ENCODE peak calls at places on chromosomes 16 and 17, in ten cellular contexts. H is stimulated activated CD8-positive, alpha-beta memory T cell treated with anti-CD3 and anti-CD28 coated beads, Interleukin-4, amount 100 ng/mL, for 4 hours; J is tibial artery; O is naive thymus-derived CD8-positive, alpha-beta T cell; K is fibroblast of lung; Q is heart left ventricle; U is NCI-H1048; G is psoas muscle; A is AG10803; B is CD8-positive, alpha-beta memory T cell. D is an unnamed sample.

GRCh38 chr16:47617732-47618131 is 156.6 kb downstream of the PHKB start:
- DNase-seq in U (no peak), H (no peak), O (no peak), Q (no peak), A (no peak), B (no peak), G (no peak), K (no peak), J (no peak), D (no peak)

GRCh38 chr16:53061701-53062159 is 6.9 kb downstream of the CHD9 start:
- DNase-seq in O (no peak), A (no peak), J (no peak), Q (peak), H (no peak), K (no peak), G (peak), U (no peak), B (no peak), D (no peak)

GRCh38 chr17:76561799-76562268 is 22.0 kb downstream of the PRCD start:
- DNase-seq in H (no peak), Q (no peak), A (peak), U (no peak), O (no peak), K (no peak), J (no peak), G (no peak), B (no peak), D (no peak)

GRCh38 chr17:71438631-71439146 is 682.1 kb upstream of the SOX9 start:
- DNase-seq in K (peak), U (no peak), Q (no peak), J (no peak), G (no peak), B (no peak), O (no peak), H (no peak), A (peak), D (no peak)

GRCh38 chr17:37743875-37744632 is 805 bp downstream of the HNF1B start:
- DNase-seq in B (no peak), H (no peak), O (peak), J (no peak), G (no peak), U (no peak), Q (no peak), A (no peak), K (no peak), D (no peak)

GRCh38 chr16:55125818-55126385 is 195.2 kb downstream of the IRX5 start:
- DNase-seq in Q (no peak), G (no peak), A (no peak), O (no peak), U (no peak), H (no peak), B (no peak), K (no peak), J (no peak), D (no peak)

GRCh38 chr17:8458128-8458527 is 22.4 kb downstream of the NDEL1 start:
- DNase-seq in B (no peak), G (no peak), A (no peak), J (no peak), U (no peak), K (no peak), O (no peak), H (no peak), Q (no peak), D (no peak)

GRCh38 chr17:16304832-16305231 is 48.4 kb downstream of the CENPV start:
- DNase-seq in U (no peak), H (no peak), B (no peak), O (peak), J (no peak), G (no peak), A (peak), K (peak), Q (no peak), D (no peak)

GRCh38 chr17:40561294-40561870 is 3.9 kb downstream of the CCR7 start:
- DNase-seq in B (no peak), K (no peak), A (no peak), J (peak), O (no peak), U (no peak), H (no peak), G (no peak), Q (no peak), D (no peak)

GRCh38 chr17:32882734-32883133 is 5.8 kb upstream of the MYO1D start:
- DNase-seq in J (no peak), G (no peak), O (no peak), U (no peak), K (no peak), Q (no peak), H (no peak), A (peak), B (no peak), D (no peak)

GRCh38 chr16:87682852-87683399 is 80.6 kb downstream of the JPH3 start:
- DNase-seq in K (no peak), O (no peak), U (no peak), B (no peak), J (no peak), H (no peak), A (no peak), G (no peak), Q (no peak), D (no peak)

GRCh38 chr17:50657054-50657453 is 22.4 kb downstream of the ABCC3 start:
- DNase-seq in J (no peak), O (no peak), U (no peak), K (no peak), Q (no peak), A (no peak), B (no peak), H (no peak), G (no peak), D (no peak)

GRCh38 chr16:28208824-28209223 is 2.9 kb downstream of the XPO6 start:
- DNase-seq in U (no peak), G (no peak), J (no peak), Q (no peak), A (no peak), K (no peak), O (no peak), B (no peak), H (no peak), D (no peak)

GRCh38 chr17:82235775-82236141 is 6.9 kb downstream of the SLC16A3 start:
- DNase-seq in U (no peak), G (peak), B (no peak), O (no peak), K (peak), H (no peak), J (no peak), Q (no peak), A (no peak), D (peak)

GRCh38 chr17:50613596-50613995 is 21.1 kb upstream of the ABCC3 start:
- DNase-seq in Q (no peak), O (no peak), B (no peak), U (no peak), K (peak), A (no peak), J (no peak), G (no peak), H (no peak), D (no peak)

GRCh38 chr17:4541328-4542002 is 13.7 kb downstream of the MYBBP1A start:
- DNase-seq in G (peak), Q (no peak), J (no peak), B (no peak), A (no peak), H (no peak), U (no peak), O (no peak), K (no peak), D (peak)

GRCh38 chr17:49694847-49695697 is 12.7 kb downstream of the SLC35B1 start:
- DNase-seq in J (no peak), K (peak), A (peak), G (peak), U (no peak), B (peak), H (peak), O (peak), Q (peak), D (no peak)

GRCh38 chr17:82231562-82232321 is 2.9 kb downstream of the SLC16A3 start:
- DNase-seq in G (peak), J (peak), B (no peak), O (no peak), K (peak), H (no peak), A (peak), Q (peak), U (no peak), D (peak)

GRCh38 chr17:78903101-78903779 is at the start of gene CEP295NL:
- DNase-seq in Q (no peak), H (no peak), U (no peak), J (no peak), K (peak), B (no peak), G (no peak), A (peak), O (no peak), D (peak)

GRCh38 chr16:1903845-1904820 is 14.1 kb downstream of the HS3ST6 start:
- DNase-seq in G (no peak), B (no peak), J (no peak), U (no peak), O (no peak), H (no peak), Q (no peak), K (no peak), A (peak), D (peak)

GRCh38 chr17:19833914-19834313 is 33.8 kb downstream of the ULK2 start:
- DNase-seq in Q (no peak), J (no peak), A (no peak), K (no peak), H (no peak), B (no peak), U (no peak), G (no peak), O (no peak), D (no peak)

GRCh38 chr16:87255866-87256265 is 61.3 kb downstream of the C16orf95 start:
- DNase-seq in J (peak), U (no peak), G (no peak), Q (no peak), O (no peak), H (no peak), B (no peak), K (no peak), A (no peak), D (no peak)

GRCh38 chr17:17783825-17784598 is 52.8 kb downstream of the SREBF1 start:
- DNase-seq in J (no peak), K (peak), Q (peak), B (peak), U (no peak), A (peak), G (peak), H (no peak), O (peak), D (no peak)

GRCh38 chr16:21645261-21645721 is 7.1 kb downstream of the IGSF6 start:
- DNase-seq in G (no peak), U (no peak), H (no peak), A (peak), K (peak), Q (no peak), J (no peak), B (peak), O (no peak), D (no peak)

GRCh38 chr17:42304187-42305030 is 16.1 kb downstream of the STAT5A start:
- DNase-seq in H (no peak), O (no peak), B (no peak), Q (no peak), G (no peak), J (no peak), K (no peak), U (no peak), A (no peak), D (no peak)

GRCh38 chr17:737561-738113 is 5.2 kb downstream of the TLCD3A start:
- DNase-seq in A (no peak), K (no peak), O (no peak), Q (no peak), B (no peak), J (no peak), U (no peak), G (no peak), H (no peak), D (no peak)

GRCh38 chr17:6910987-6911603 is 79.6 kb upstream of the TEKT1 start:
- DNase-seq in Q (no peak), A (peak), J (no peak), H (no peak), G (no peak), K (peak), O (no peak), B (peak), U (no peak), D (no peak)

GRCh38 chr17:48755346-48755745 is 26.8 kb upstream of the HOXB13 start:
- DNase-seq in A (no peak), U (no peak), G (no peak), O (no peak), J (no peak), H (no peak), K (no peak), B (no peak), Q (no peak), D (no peak)

GRCh38 chr16:85419503-85420408 is 193.4 kb upstream of the GSE1 start:
- DNase-seq in G (no peak), A (no peak), J (no peak), H (no peak), O (no peak), Q (no peak), B (no peak), U (no peak), K (no peak), D (peak)

GRCh38 chr16:84782841-84783240 is 36.9 kb upstream of the CRISPLD2 start:
- DNase-seq in H (no peak), A (no peak), Q (no peak), J (no peak), G (no peak), O (no peak), K (no peak), U (no peak), B (no peak), D (no peak)

GRCh38 chr17:39352986-39353385 is 48.4 kb downstream of the FBXL20 start:
- DNase-seq in O (no peak), K (no peak), J (no peak), Q (no peak), A (no peak), H (no peak), G (no peak), U (no peak), B (no peak), D (no peak)

GRCh38 chr16:66740010-66740409 is 11.4 kb downstream of the DYNC1LI2 start:
- DNase-seq in U (no peak), A (no peak), J (no peak), Q (no peak), H (no peak), G (no peak), O (no peak), K (peak), B (peak), D (no peak)

GRCh38 chr17:7940743-7941142 is 8.7 kb downstream of the CNTROB start:
- DNase-seq in H (no peak), B (no peak), J (no peak), A (no peak), O (no peak), Q (no peak), U (no peak), G (no peak), K (no peak), D (no peak)

GRCh38 chr17:1485748-1486376 is 6.6 kb downstream of the MYO1C start:
- DNase-seq in U (no peak), O (peak), A (peak), K (peak), H (peak), B (peak), J (peak), Q (peak), G (peak), D (peak)

GRCh38 chr16:177394-177822 is 928 bp downstream of the HBA1 start:
- DNase-seq in A (no peak), O (no peak), K (peak), Q (no peak), U (no peak), J (no peak), H (no peak), B (no peak), G (no peak), D (no peak)

GRCh38 chr17:36680701-36681202 is 79.4 kb downstream of the MRM1 start:
- DNase-seq in A (no peak), H (no peak), J (no peak), K (no peak), O (no peak), U (no peak), G (no peak), Q (no peak), B (no peak), D (no peak)

GRCh38 chr17:77572851-77573250 is 385.7 kb upstream of the TNRC6C start:
- DNase-seq in Q (no peak), H (no peak), J (peak), O (no peak), G (no peak), K (no peak), U (no peak), A (no peak), B (no peak), D (peak)